ENCODE peak calls at places on chromosome 10, in ten cellular contexts. S is ovary; A is A172; Z is MCF 10A; L is NCI-H460; H is activated CD8-positive, alpha-beta memory T cell treated with anti-CD3 and anti-CD28 coated beads for 4 hours; W is stimulated activated CD4-positive, alpha-beta T cell treated with anti-CD3 and anti-CD28 coated beads, Interleukin-15, amount 100 ng/mL, for 24 hours; I is stimulated activated CD8-positive, alpha-beta memory T cell treated with anti-CD3 and anti-CD28 coated beads, Interleukin-2, amount 100 ng/mL, for 1 hour; P is M059J; E is SW480. O is an unnamed sample.

GRCh38 chr10:94066411-94066810 is 72.7 kb downstream of the PLCE1 start:
- DNase-seq in P (peak), H (no peak), Z (peak), I (no peak), A (peak), L (peak), E (peak), S (no peak), W (no peak), O (peak)

GRCh38 chr10:69467928-69468770 is 16.9 kb downstream of the TSPAN15 start:
- DNase-seq in E (no peak), S (no peak), W (no peak), Z (no peak), H (no peak), A (no peak), I (no peak), P (no peak), L (no peak), O (no peak)

GRCh38 chr10:24344279-24344678 is 135.3 kb downstream of the KIAA1217 start:
- DNase-seq in E (no peak), S (no peak), H (no peak), Z (peak), I (no peak), P (peak), L (no peak), A (peak), W (no peak), O (peak)

GRCh38 chr10:29246449-29246848 is 42.4 kb upstream of the LYZL1 start:
- DNase-seq in I (no peak), H (no peak), L (no peak), A (no peak), W (no peak), E (no peak), S (no peak), P (no peak), Z (no peak), O (no peak)

GRCh38 chr10:120327671-120328070 is 129.4 kb upstream of the PLPP4 start:
- DNase-seq in P (no peak), H (no peak), W (no peak), I (no peak), A (no peak), E (no peak), L (no peak), Z (no peak), S (no peak), O (no peak)

GRCh38 chr10:82874671-82875070 is 999.7 kb downstream of the NRG3 start:
- DNase-seq in Z (peak), I (no peak), A (peak), P (peak), L (no peak), H (no peak), E (no peak), W (no peak), S (no peak), O (no peak)

GRCh38 chr10:70324341-70324861 is 40.6 kb upstream of the NPFFR1 start:
- DNase-seq in E (no peak), S (no peak), Z (no peak), I (no peak), A (no peak), P (no peak), W (no peak), H (no peak), L (no peak), O (peak)

GRCh38 chr10:97531401-97531985 is 32.8 kb downstream of the UBTD1 start:
- DNase-seq in H (no peak), S (no peak), W (no peak), L (no peak), P (peak), Z (no peak), E (peak), A (peak), I (no peak), O (no peak)

GRCh38 chr10:43320226-43320625 is 51.2 kb upstream of the FXYD4 start:
- DNase-seq in E (no peak), I (no peak), A (no peak), P (no peak), L (no peak), W (no peak), H (no peak), S (no peak), Z (no peak), O (no peak)

GRCh38 chr10:71218046-71218832 is 5.9 kb downstream of the UNC5B start:
- DNase-seq in Z (peak), E (peak), A (peak), L (no peak), P (peak), I (no peak), W (no peak), S (no peak), H (no peak), O (no peak)

GRCh38 chr10:10010397-10010796 is 1007.3 kb upstream of the CELF2 start:
- DNase-seq in Z (no peak), S (no peak), E (no peak), L (no peak), H (no peak), A (no peak), I (no peak), P (no peak), W (no peak), O (no peak)

GRCh38 chr10:129758591-129759021 is 205.5 kb downstream of the EBF3 start:
- DNase-seq in S (no peak), I (no peak), L (no peak), P (no peak), W (no peak), H (no peak), A (no peak), Z (no peak), E (no peak), O (no peak)

O was measured in SJCRH30.